ENCODE peak calls at places on chromosome 11, in nine cellular contexts. U is GM04503; S is RPMI8226; Z is HFF-Myc; F is CD8-positive, alpha-beta memory T cell; B is LNCaP clone FGC; N is GM12865; M is activated T-cell treated with anti-CD3 and anti-CD28 coated beads for 1 hour; Y is lung. I is an unnamed sample.

GRCh38 chr11:111372538-111372937 is 6.5 kb downstream of the POU2AF1 start:
- DNase-seq in F (no peak), B (no peak), U (no peak), M (no peak), Y (no peak), N (peak; percentile 21), Z (no peak), S (peak; percentile 43), I (no peak)

GRCh38 chr11:134024420-134025085 is 44.3 kb upstream of the JAM3 start:
- DNase-seq in N (no peak), Y (no peak), F (no peak), B (no peak), S (no peak), Z (no peak), M (no peak), U (no peak), I (no peak)

GRCh38 chr11:2194877-2195755 is 23.5 kb upstream of the TH start:
- DNase-seq in U (no peak), B (no peak), N (peak; percentile 26), Z (no peak), S (peak; percentile 38), F (peak; percentile 24), M (peak; percentile 38), Y (no peak), I (peak; percentile 22)

GRCh38 chr11:96051820-96052219 is 127.9 kb upstream of the MTMR2 start:
- DNase-seq in S (no peak), F (no peak), B (no peak), N (peak; percentile 85), Z (no peak), M (no peak), Y (no peak), U (no peak), I (no peak)

GRCh38 chr11:128310676-128311445 is 276.5 kb downstream of the ETS1 start:
- DNase-seq in Y (no peak), B (no peak), U (no peak), Z (no peak), N (no peak), M (no peak), S (no peak), F (no peak), I (no peak)

GRCh38 chr11:19910931-19911330 is 198.3 kb downstream of the NAV2 start:
- DNase-seq in M (no peak), U (no peak), S (no peak), B (peak; percentile 66), Z (no peak), Y (no peak), F (no peak), N (no peak), I (no peak)

GRCh38 chr11:75603791-75604736 is 42.0 kb downstream of the SERPINH1 start:
- DNase-seq in Y (peak; percentile 51), Z (peak; percentile 61), U (peak; percentile 83), N (no peak), B (no peak), M (no peak), S (no peak), F (no peak), I (no peak)

GRCh38 chr11:2940930-2941821 is 12.0 kb upstream of the PHLDA2 start:
- DNase-seq in M (no peak), N (no peak), U (no peak), B (no peak), S (peak; percentile 37), Y (no peak), Z (no peak), F (no peak), I (no peak)

GRCh38 chr11:130606781-130607511 is 158.5 kb downstream of the ADAMTS15 start:
- DNase-seq in S (no peak), U (no peak), Z (no peak), M (no peak), N (no peak), B (no peak), F (no peak), Y (no peak), I (no peak)

GRCh38 chr11:67439321-67440228 is 2.1 kb upstream of the PTPRCAP start:
- DNase-seq in B (no peak), M (no peak), Z (no peak), U (no peak), S (peak; percentile 59), Y (no peak), N (peak; percentile 31), F (no peak), I (no peak)

GRCh38 chr11:113475160-113475761 is at the start of gene DRD2:
- DNase-seq in Z (no peak), Y (no peak), N (no peak), B (no peak), M (no peak), S (no peak), F (no peak), U (no peak), I (no peak)

GRCh38 chr11:61532136-61533038 is 23.8 kb downstream of the LRRC10B start:
- DNase-seq in S (peak; percentile 73), F (peak; percentile 10), Y (peak; percentile 40), M (peak; percentile 33), U (no peak), B (no peak), Z (no peak), N (peak; percentile 35), I (peak; percentile 13)

GRCh38 chr11:27673979-27674663 is 26.1 kb downstream of the BDNF start:
- DNase-seq in N (no peak), S (no peak), M (no peak), U (no peak), Y (no peak), B (no peak), Z (no peak), F (no peak), I (no peak)

GRCh38 chr11:118111019-118111743 is 24.4 kb upstream of the SMIM35 start:
- DNase-seq in M (no peak), Y (no peak), N (no peak), S (no peak), B (no peak), U (no peak), F (no peak), Z (no peak), I (no peak)

GRCh38 chr11:64376071-64376470 is 17.1 kb downstream of the RPS6KA4 start:
- DNase-seq in N (no peak), U (no peak), S (no peak), Z (no peak), B (no peak), Y (no peak), F (no peak), M (no peak), I (no peak)

GRCh38 chr11:65251476-65251875 is 10.3 kb upstream of the POLA2 start:
- DNase-seq in N (no peak), Z (no peak), U (no peak), Y (no peak), B (no peak), S (no peak), M (no peak), F (no peak), I (no peak)

GRCh38 chr11:128523616-128524015 is 63.7 kb downstream of the ETS1 start:
- DNase-seq in U (peak; percentile 69), N (no peak), S (no peak), F (no peak), M (no peak), Z (no peak), B (no peak), Y (no peak), I (no peak)

GRCh38 chr11:2265396-2265795 is 5.0 kb downstream of the ASCL2 start:
- DNase-seq in U (no peak), N (peak; percentile 57), S (peak; percentile 73), Z (no peak), B (no peak), M (no peak), F (no peak), Y (peak; percentile 29), I (no peak)

GRCh38 chr11:89463381-89463780 is 27.8 kb downstream of the NOX4 start:
- DNase-seq in B (peak; percentile 10), M (no peak), N (no peak), U (no peak), Z (no peak), S (no peak), F (no peak), Y (no peak), I (no peak)

GRCh38 chr11:95715777-95716241 is 73.8 kb downstream of the FAM76B start:
- DNase-seq in S (peak; percentile 26), Z (no peak), B (no peak), Y (no peak), U (no peak), M (no peak), F (no peak), N (peak; percentile 81), I (no peak)

GRCh38 chr11:119342023-119342300 is 1.3 kb upstream of the C1QTNF5 start:
- DNase-seq in Y (no peak), U (no peak), B (no peak), N (no peak), S (no peak), Z (no peak), F (no peak), M (no peak), I (no peak)

GRCh38 chr11:77107950-77108349 is 5.3 kb downstream of the OMP start:
- DNase-seq in M (no peak), B (no peak), Z (peak; percentile 53), Y (peak; percentile 58), N (no peak), F (no peak), S (peak; percentile 62), U (peak; percentile 71), I (no peak)

GRCh38 chr11:69664103-69664775 is 10.9 kb downstream of the LTO1 start:
- DNase-seq in B (no peak), N (no peak), U (no peak), F (no peak), M (no peak), Y (no peak), Z (no peak), S (no peak), I (no peak)

GRCh38 chr11:10080134-10080533 is 213.9 kb downstream of the SBF2 start:
- DNase-seq in N (no peak), B (no peak), M (no peak), U (no peak), Z (no peak), F (no peak), Y (no peak), S (no peak), I (no peak)

GRCh38 chr11:78340530-78340929 is 77.1 kb downstream of the GAB2 start:
- DNase-seq in N (no peak), U (no peak), Y (no peak), Z (no peak), M (no peak), F (no peak), S (no peak), B (no peak), I (no peak)

GRCh38 chr11:126547691-126548090 is 192.2 kb downstream of the ST3GAL4 start:
- DNase-seq in Y (no peak), U (no peak), S (no peak), F (no peak), B (no peak), Z (no peak), N (no peak), M (no peak), I (no peak)

GRCh38 chr11:84430661-84431060 is 1144.5 kb upstream of the CCDC90B start:
- DNase-seq in N (no peak), Z (no peak), F (no peak), U (no peak), M (no peak), B (no peak), S (peak; percentile 38), Y (no peak), I (no peak)

GRCh38 chr11:24844406-24844805 is 347.6 kb downstream of the LUZP2 start:
- DNase-seq in U (no peak), S (no peak), M (no peak), N (no peak), Y (no peak), F (no peak), B (no peak), Z (no peak), I (no peak)

GRCh38 chr11:47981667-47982404 is 1.5 kb downstream of the PTPRJ start:
- DNase-seq in U (no peak), S (no peak), Z (no peak), Y (peak; percentile 35), B (no peak), M (no peak), N (no peak), F (no peak), I (no peak)

GRCh38 chr11:5992604-5993251 is 5.9 kb upstream of the OR52L1 start:
- DNase-seq in U (no peak), S (peak; percentile 3), F (no peak), B (no peak), Z (no peak), M (no peak), Y (no peak), N (peak; percentile 21), I (no peak)

GRCh38 chr11:100185588-100185987 is 501.5 kb upstream of the ARHGAP42 start:
- DNase-seq in M (no peak), Y (no peak), S (no peak), Z (no peak), U (no peak), F (no peak), B (no peak), N (no peak), I (no peak)